ENCODE peak calls at places on chromosomes 1 and 21, in four cellular contexts. C is HepG2, V is K562, R is H1. Y is an unnamed sample.

GRCh38 chr1:26697978-26698849 is 2.4 kb downstream of the ARID1A start:
- DNase-seq in V (peak; percentile 52), R (no peak), C (peak; percentile 89), Y (peak; percentile 83)

GRCh38 chr1:231973840-231974239 is 347.2 kb downstream of the DISC1 start:
- DNase-seq in C (no peak), R (no peak), V (no peak), Y (no peak)

GRCh38 chr1:171142451-171143121 is 42.5 kb upstream of the FMO2 start:
- DNase-seq in C (no peak), R (no peak), V (no peak), Y (no peak)

GRCh38 chr21:35565204-35565611 is 495.1 kb downstream of the SETD4 start:
- DNase-seq in C (no peak), R (no peak), V (no peak), Y (no peak)

GRCh38 chr1:65632230-65632629 is 160.5 kb upstream of the PDE4B start:
- DNase-seq in C (no peak), R (no peak), V (no peak), Y (no peak)

GRCh38 chr1:35835398-35835797 is 27.6 kb downstream of the AGO4 start:
- DNase-seq in V (no peak), R (no peak), C (no peak), Y (no peak)

GRCh38 chr1:44485229-44485932 is 80.3 kb downstream of the RNF220 start:
- DNase-seq in V (peak; percentile 81), C (no peak), R (no peak), Y (peak; percentile 16)

GRCh38 chr1:161173711-161174110 is 3.6 kb downstream of the B4GALT3 start:
- DNase-seq in V (no peak), C (no peak), R (no peak), Y (no peak)

GRCh38 chr1:234369784-234370183 is 3.5 kb upstream of the COA6 start:
- DNase-seq in R (no peak), C (no peak), V (no peak), Y (peak; percentile 75)

GRCh38 chr1:19374402-19374801 is 62.3 kb downstream of the SLC66A1 start:
- DNase-seq in C (no peak), V (peak; percentile 50), R (no peak), Y (peak; percentile 35)

GRCh38 chr1:113363935-113364334 is 26.4 kb upstream of the MAGI3 start:
- DNase-seq in C (no peak), R (no peak), V (no peak), Y (no peak)

GRCh38 chr1:65195495-65196417 is 47.8 kb downstream of the AK4 start:
- DNase-seq in R (no peak), C (no peak), V (peak; percentile 30), Y (no peak)

GRCh38 chr1:161487483-161487827 is 17.8 kb upstream of the FCGR2A start:
- DNase-seq in R (no peak), V (peak; percentile 66), C (no peak), Y (no peak)

GRCh38 chr1:50978852-50979781 is 9.1 kb downstream of the CDKN2C start:
- DNase-seq in C (peak; percentile 73), R (no peak), V (peak; percentile 28), Y (no peak)

GRCh38 chr1:197481101-197481500 is 213.0 kb downstream of the CRB1 start:
- DNase-seq in C (no peak), R (no peak), V (no peak), Y (no peak)

GRCh38 chr1:35222322-35223108 is 29.6 kb upstream of the SFPQ start:
- DNase-seq in V (no peak), R (no peak), C (no peak), Y (no peak)

GRCh38 chr1:150066838-150067183 is 765 bp upstream of the VPS45 start:
- DNase-seq in C (no peak), R (peak; percentile 5), V (peak; percentile 19), Y (no peak)

GRCh38 chr1:151885479-151885878 is 23.8 kb downstream of the THEM4 start:
- DNase-seq in R (no peak), C (no peak), V (no peak), Y (no peak)

GRCh38 chr1:229883504-229884200 is 183.4 kb upstream of the GALNT2 start:
- DNase-seq in R (no peak), V (no peak), C (no peak), Y (no peak)

GRCh38 chr1:46021046-46021822 is 111.2 kb downstream of the PIK3R3 start:
- DNase-seq in C (no peak), V (no peak), R (no peak), Y (no peak)

GRCh38 chr1:34924759-34925555 is 4.5 kb downstream of the DLGAP3 start:
- DNase-seq in R (no peak), C (peak; percentile 31), V (peak; percentile 84), Y (peak; percentile 38)

GRCh38 chr1:21232044-21232443 is 55.3 kb upstream of the EIF4G3 start:
- DNase-seq in C (peak; percentile 56), V (peak; percentile 78), R (no peak), Y (peak; percentile 63)

GRCh38 chr1:161044535-161044907 is 1.3 kb downstream of the USF1 start:
- DNase-seq in R (no peak), V (no peak), C (no peak), Y (no peak)

GRCh38 chr1:101284021-101284420 is 47.2 kb downstream of the S1PR1 start:
- DNase-seq in V (no peak), C (no peak), R (no peak), Y (no peak)

GRCh38 chr1:231020139-231020601 is 19.9 kb downstream of the FAM89A start:
- DNase-seq in R (no peak), V (no peak), C (no peak), Y (no peak)

GRCh38 chr1:160539896-160540858 is 17.1 kb upstream of the SLAMF6 start:
- DNase-seq in C (peak; percentile 9), V (peak; percentile 93), R (no peak), Y (no peak)

GRCh38 chr1:3359346-3360157 is 94.9 kb upstream of the ARHGEF16 start:
- DNase-seq in C (no peak), V (no peak), R (no peak), Y (no peak)

GRCh38 chr21:38072489-38072888 is 156.2 kb upstream of the KCNJ6 start:
- DNase-seq in V (no peak), C (no peak), R (no peak), Y (no peak)

DNA sequence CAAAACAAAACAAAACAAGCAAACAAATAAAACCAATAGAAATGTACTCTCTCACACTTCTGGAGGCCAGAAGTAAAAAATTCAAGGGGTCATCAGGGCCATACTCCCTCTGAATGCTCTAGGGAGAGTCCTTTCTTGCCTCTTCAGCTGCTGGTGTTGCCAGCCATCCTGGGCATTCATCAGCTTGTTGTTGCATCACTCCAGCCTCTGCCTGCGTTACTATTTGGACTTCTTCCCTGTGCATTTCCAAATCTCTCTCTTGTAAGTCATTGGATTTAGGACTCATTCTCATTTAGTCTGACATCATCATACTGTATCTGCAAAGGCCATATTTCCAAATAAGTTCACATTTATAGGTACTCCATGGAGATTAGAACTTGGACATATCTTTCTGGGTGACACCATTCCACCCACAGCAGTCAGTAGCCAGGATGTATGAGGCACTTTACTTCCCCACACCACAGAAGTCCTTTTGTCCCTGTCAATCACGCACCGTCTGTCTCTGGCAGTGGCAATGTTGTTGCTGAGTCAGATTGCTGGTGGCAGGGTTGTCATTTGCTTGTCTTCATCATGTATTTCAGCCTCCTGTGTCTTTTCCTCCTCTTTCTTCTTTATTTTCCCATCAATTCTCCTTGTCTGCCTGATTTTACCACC is 151.0 kb upstream of the KCNJ6 start:
- DNase-seq in V (no peak), R (no peak), C (no peak), Y (no peak)
- TF ChIP-seq HDAC2 in V (no peak), R (no peak), C (no peak), Y (no peak)

GRCh38 chr1:25534389-25534788 is 9.0 kb upstream of the LDLRAP1 start:
- DNase-seq in V (no peak), R (no peak), C (no peak), Y (no peak)
- TF ChIP-seq JUN in V (no peak), R (no peak), C (no peak), Y (no peak)

GRCh38 chr21:37758997-37759396 is 157.3 kb downstream of the KCNJ6 start:
- DNase-seq in C (peak; percentile 3), V (peak; percentile 54), R (peak; percentile 38), Y (peak; percentile 48)
- TF ChIP-seq HDAC2 in C (no peak), V (no peak), R (no peak), Y (no peak)

GRCh38 chr1:110421159-110421777 is 13.8 kb upstream of the LAMTOR5 start:
- DNase-seq in C (no peak), V (no peak), R (no peak), Y (no peak)
- TF ChIP-seq JUN in C (no peak), V (no peak), R (no peak), Y (no peak)

DNA sequence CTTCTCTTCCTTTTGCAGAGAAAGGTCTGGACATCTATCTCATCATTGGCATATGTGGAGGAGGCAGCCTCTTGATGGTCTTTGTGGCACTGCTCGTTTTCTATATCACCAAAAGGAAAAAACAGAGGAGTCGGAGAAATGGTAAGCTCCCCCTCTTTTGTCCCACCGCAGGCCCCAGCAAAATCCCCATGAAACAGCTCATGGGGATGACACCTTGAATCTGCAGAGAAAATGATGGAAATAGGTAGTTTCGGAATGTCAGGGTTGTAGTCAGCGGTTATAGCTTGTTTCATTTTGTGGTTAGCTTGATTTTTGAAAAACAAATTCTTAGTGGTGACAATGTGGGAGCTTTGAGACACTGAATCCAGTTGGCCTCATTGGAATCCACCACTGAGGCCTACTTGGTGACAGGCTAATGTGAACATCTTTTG is 10.3 kb downstream of the CD2 start:
- DNase-seq in V (no peak), R (no peak), C (no peak), Y (no peak)
- TF ChIP-seq HDAC2 in V (no peak), R (no peak), C (no peak), Y (no peak)

DNA sequence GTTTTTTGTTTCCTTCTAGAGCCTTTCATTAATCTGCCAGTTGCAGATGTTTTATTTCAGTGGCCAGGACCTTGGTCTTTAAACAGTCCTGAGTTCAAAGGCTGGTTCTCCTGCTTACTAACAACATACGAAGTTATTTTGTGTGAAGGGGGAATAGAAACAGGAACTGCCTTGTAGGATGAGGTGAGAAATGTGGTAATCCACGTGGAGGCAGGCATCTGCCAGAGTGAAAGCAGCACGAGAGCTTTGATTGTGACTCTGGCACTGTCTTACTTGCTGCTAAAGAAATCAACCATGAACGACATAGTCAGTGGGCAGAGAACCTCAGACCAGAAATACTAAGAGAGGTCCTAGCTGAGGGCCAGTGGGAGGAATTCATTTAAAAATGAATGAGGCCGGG is 30.4 kb downstream of the TMEM63A start:
- DNase-seq in R (no peak), C (peak; percentile 25), V (no peak), Y (no peak)
- TF ChIP-seq JUN in R (no peak), C (no peak), V (no peak), Y (no peak)

DNA sequence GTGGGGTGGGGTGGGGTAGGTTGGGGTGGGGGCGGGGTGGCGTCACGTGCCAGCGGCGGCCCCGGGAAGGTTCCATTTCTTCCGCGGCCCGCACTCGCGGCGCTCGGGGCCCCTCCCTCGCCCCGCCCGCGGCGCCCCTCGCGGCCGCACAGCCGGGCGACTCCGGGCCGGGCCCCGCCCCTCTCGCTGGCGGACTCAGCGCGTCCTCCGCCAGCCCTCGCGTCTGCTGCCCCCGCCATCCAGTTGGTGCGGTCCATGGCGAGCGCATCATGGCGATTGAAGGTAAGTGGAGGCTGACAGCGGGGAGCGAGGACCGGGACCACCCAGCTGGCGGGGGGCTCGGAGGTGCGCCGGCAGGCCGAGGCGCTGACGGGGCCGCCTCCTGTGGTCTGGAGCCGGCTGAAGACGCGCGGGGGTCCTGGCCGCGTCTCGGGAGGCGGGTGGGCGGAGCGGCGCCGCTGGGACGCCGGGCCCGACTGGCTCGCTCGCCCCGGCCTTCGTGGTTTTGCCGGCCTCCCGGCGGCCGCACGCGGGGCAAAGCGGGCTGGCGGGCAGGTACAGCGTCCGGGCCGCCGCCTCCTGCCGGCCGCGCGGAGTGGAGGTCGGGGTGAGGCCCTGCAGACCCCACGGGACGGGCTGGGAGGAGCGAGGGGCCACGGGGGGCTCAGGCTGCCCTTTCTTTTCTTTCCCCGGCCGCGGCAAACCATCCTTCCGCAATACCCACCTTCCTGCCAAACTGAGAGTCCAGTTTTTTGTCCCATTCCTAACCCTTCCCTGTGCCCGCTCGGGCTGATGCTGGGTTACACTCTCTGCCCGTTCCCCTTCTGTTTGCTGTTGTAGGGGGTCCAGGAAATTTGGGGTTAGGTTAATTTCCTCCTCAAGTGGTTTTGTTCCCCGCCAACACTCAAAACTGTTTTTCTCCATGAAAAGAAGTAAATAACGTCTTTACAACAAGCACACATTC is at the start of gene SYT14:
- DNase-seq in C (no peak), V (peak; percentile 12), R (peak; percentile 31), Y (no peak)
- TF ChIP-seq HDAC2 in C (no peak), V (no peak), R (no peak), Y (no peak)